ENCODE peak calls at places on chromosomes 11 and 22, in seven cellular contexts. W, H, D, C, N, Y and O are unnamed samples.

GRCh38 chr22:47171441-47172221 is 409.2 kb downstream of the TBC1D22A start:
- DNase-seq in W (no peak), H (no peak), D (no peak), C (no peak), N (no peak), Y (no peak), O (no peak)

GRCh38 chr11:125886997-125887372 is 483 bp upstream of the HYLS1 start:
- DNase-seq in W (no peak), H (no peak), D (peak; percentile 38), C (peak; percentile 49), N (no peak), Y (no peak), O (peak; percentile 68)

GRCh38 chr22:40436460-40437431 is 66.4 kb downstream of the SGSM3 start:
- DNase-seq in W (no peak), H (peak; percentile 39), D (peak; percentile 57), C (no peak), N (no peak), Y (no peak), O (peak; percentile 84)

GRCh38 chr22:34645375-34645774 is 420.6 kb upstream of the ISX start:
- DNase-seq in W (no peak), H (no peak), D (no peak), C (no peak), N (no peak), Y (no peak), O (no peak)

GRCh38 chr11:126060651-126061220 is 1.9 kb downstream of the CDON start:
- DNase-seq in W (no peak), H (no peak), D (no peak), C (no peak), N (no peak), Y (no peak), O (no peak)

GRCh38 chr11:5037926-5038325 is 8.4 kb upstream of the OR52J3 start:
- DNase-seq in W (no peak), H (no peak), D (no peak), C (no peak), N (no peak), Y (no peak), O (no peak)

GRCh38 chr22:25013634-25014033 is 61.1 kb downstream of the KIAA1671 start:
- DNase-seq in W (no peak), H (no peak), D (no peak), C (peak; percentile 49), N (no peak), Y (no peak), O (no peak)

GRCh38 chr11:79437274-79437980 is 3.4 kb downstream of the TENM4 start:
- DNase-seq in W (no peak), H (peak; percentile 89), D (peak; percentile 47), C (peak; percentile 71), N (no peak), Y (no peak), O (peak; percentile 10)

GRCh38 chr11:95608093-95608492 is 181.5 kb downstream of the FAM76B start:
- DNase-seq in W (no peak), H (no peak), D (no peak), C (no peak), N (no peak), Y (no peak), O (no peak)

GRCh38 chr22:29083576-29084566 is 11.0 kb downstream of the KREMEN1 start:
- DNase-seq in W (no peak), H (no peak), D (no peak), C (no peak), N (no peak), Y (no peak), O (no peak)

GRCh38 chr22:44046485-44047141 is 22.5 kb downstream of the PARVB start:
- DNase-seq in W (no peak), H (no peak), D (no peak), C (peak; percentile 57), N (no peak), Y (no peak), O (no peak)

GRCh38 chr11:16511109-16511806 is 154.9 kb upstream of the SOX6 start:
- DNase-seq in W (no peak), H (no peak), D (no peak), C (no peak), N (no peak), Y (no peak), O (no peak)

GRCh38 chr22:46582281-46582811 is 37.8 kb upstream of the GRAMD4 start:
- DNase-seq in W (no peak), H (no peak), D (no peak), C (peak; percentile 17), N (no peak), Y (no peak), O (no peak)

GRCh38 chr11:12989428-12990242 is 19.5 kb upstream of the RASSF10 start:
- DNase-seq in W (no peak), H (no peak), D (no peak), C (no peak), N (no peak), Y (no peak), O (no peak)

GRCh38 chr11:67268036-67268683 is 1.9 kb downstream of the GRK2 start:
- DNase-seq in W (no peak), H (no peak), D (peak; percentile 91), C (peak; percentile 31), N (no peak), Y (no peak), O (peak; percentile 31)

GRCh38 chr22:32859743-32860142 is 58.2 kb downstream of the TIMP3 start:
- DNase-seq in W (no peak), H (no peak), D (no peak), C (no peak), N (no peak), Y (no peak), O (no peak)

GRCh38 chr11:18012314-18012905 is 437 bp downstream of the SERGEF start:
- DNase-seq in W (no peak), H (peak; percentile 57), D (no peak), C (peak; percentile 25), N (no peak), Y (no peak), O (no peak)

GRCh38 chr22:42440728-42441127 is 8.5 kb upstream of the NFAM1 start:
- DNase-seq in W (no peak), H (no peak), D (no peak), C (no peak), N (no peak), Y (no peak), O (no peak)

GRCh38 chr22:46371623-46372226 is 36.2 kb downstream of the TRMU start:
- DNase-seq in W (no peak), H (no peak), D (no peak), C (no peak), N (no peak), Y (no peak), O (no peak)

GRCh38 chr11:102760355-102761035 is 19.9 kb downstream of the MMP10 start:
- DNase-seq in W (no peak), H (no peak), D (no peak), C (no peak), N (no peak), Y (no peak), O (no peak)

GRCh38 chr22:44777364-44777756 is 25.0 kb downstream of the ARHGAP8 start:
- DNase-seq in W (no peak), H (no peak), D (no peak), C (no peak), N (no peak), Y (no peak), O (no peak)

GRCh38 chr11:86802601-86803051 is 2.3 kb downstream of the PRSS23 start:
- DNase-seq in W (no peak), H (peak; percentile 43), D (peak; percentile 33), C (no peak), N (no peak), Y (no peak), O (peak; percentile 56)

GRCh38 chr11:16805942-16806341 is 67.5 kb downstream of the C11orf58 start:
- DNase-seq in W (no peak), H (peak; percentile 36), D (no peak), C (no peak), N (no peak), Y (no peak), O (no peak)

GRCh38 chr11:4102711-4103110 is 8.1 kb downstream of the RRM1 start:
- DNase-seq in W (no peak), H (no peak), D (no peak), C (no peak), N (no peak), Y (no peak), O (no peak)

GRCh38 chr11:11349870-11350325 is 3.2 kb downstream of the CSNK2A3 start:
- DNase-seq in W (no peak), H (no peak), D (no peak), C (no peak), N (no peak), Y (no peak), O (no peak)

GRCh38 chr11:102940714-102941588 is 14.6 kb downstream of the MMP13 start:
- DNase-seq in W (no peak), H (peak; percentile 46), D (peak; percentile 62), C (no peak), N (no peak), Y (no peak), O (peak; percentile 66)

GRCh38 chr22:19822301-19823117 is 32.2 kb downstream of the GNB1L start:
- DNase-seq in W (no peak), H (peak; percentile 36), D (no peak), C (no peak), N (no peak), Y (no peak), O (no peak)

GRCh38 chr11:11849127-11849746 is 7.5 kb downstream of the USP47 start:
- DNase-seq in W (no peak), H (peak; percentile 52), D (peak; percentile 34), C (peak; percentile 47), N (peak; percentile 52), Y (peak; percentile 39), O (peak; percentile 69)

GRCh38 chr22:47091241-47091691 is 328.8 kb downstream of the TBC1D22A start:
- DNase-seq in W (no peak), H (no peak), D (no peak), C (no peak), N (no peak), Y (no peak), O (no peak)

GRCh38 chr22:29302681-29303465 is 3.6 kb upstream of the GAS2L1 start:
- DNase-seq in W (no peak), H (peak; percentile 43), D (no peak), C (no peak), N (no peak), Y (no peak), O (no peak)

GRCh38 chr11:76637491-76638266 is 32.9 kb downstream of the LRRC32 start:
- DNase-seq in W (no peak), H (no peak), D (peak; percentile 58), C (peak; percentile 82), N (no peak), Y (no peak), O (no peak)